ENCODE peak calls at places on chromosomes 5 and 9, in four cellular contexts. L is activated gamma-delta T cell treated with Interleukin-2 at 50 U/mL for 16 hours, R is upper lobe of right lung, I is nephron progenitor cell. V is an unnamed sample.

GRCh38 chr5:87899109-87900100 is 369.2 kb downstream of the TMEM161B start:
- DNase-seq in L (no peak), R (no peak), I (peak), V (no peak)

GRCh38 chr9:38689678-38690077 is 30.3 kb downstream of the FAM240B start:
- DNase-seq in L (no peak), R (no peak), I (peak), V (no peak)

GRCh38 chr9:84779892-84780291 is 110.4 kb downstream of the NTRK2 start:
- DNase-seq in L (no peak), R (no peak), I (no peak), V (no peak)

GRCh38 chr9:98171176-98171925 is 21.1 kb downstream of the CORO2A start:
- DNase-seq in L (no peak), R (no peak), I (peak), V (no peak)

GRCh38 chr9:77417570-77417969 is 230.6 kb downstream of the GNA14 start:
- DNase-seq in L (no peak), R (no peak), I (no peak), V (no peak)

GRCh38 chr5:72597456-72597948 is 90.3 kb upstream of the ZNF366 start:
- DNase-seq in L (no peak), R (no peak), I (no peak), V (no peak)

GRCh38 chr5:143499480-143500114 is 96.1 kb upstream of the NR3C1 start:
- DNase-seq in L (no peak), R (no peak), I (no peak), V (no peak)

GRCh38 chr5:132830436-132831094 is at the start of gene SHROOM1:
- DNase-seq in L (no peak), R (peak), I (peak), V (peak)

GRCh38 chr9:97462159-97462558 is 39.3 kb upstream of the TMOD1 start:
- DNase-seq in L (no peak), R (no peak), I (no peak), V (no peak)

GRCh38 chr5:172591636-172592035 is 49.4 kb upstream of the NEURL1B start:
- DNase-seq in L (no peak), R (no peak), I (no peak), V (no peak)

GRCh38 chr9:122819791-122820489 is 8.4 kb downstream of the PDCL start:
- DNase-seq in L (no peak), R (no peak), I (no peak), V (no peak)

GRCh38 chr5:78813286-78813685 is 164.7 kb upstream of the LHFPL2 start:
- DNase-seq in L (no peak), R (no peak), I (no peak), V (no peak)

GRCh38 chr9:1869843-1870242 is 145.3 kb upstream of the SMARCA2 start:
- DNase-seq in L (no peak), R (no peak), I (peak), V (peak)

GRCh38 chr9:79883073-79883645 is 311.4 kb downstream of the TLE4 start:
- DNase-seq in L (peak), R (no peak), I (no peak), V (peak)

GRCh38 chr9:16417749-16418148 is 452.7 kb downstream of the BNC2 start:
- DNase-seq in L (no peak), R (no peak), I (no peak), V (no peak)

GRCh38 chr5:179409806-179410205 is 64.5 kb upstream of the ADAMTS2 start:
- DNase-seq in L (no peak), R (no peak), I (no peak), V (no peak)

GRCh38 chr5:620586-621180 is 8.5 kb downstream of the CEP72 start:
- DNase-seq in L (no peak), R (peak), I (no peak), V (no peak)

GRCh38 chr5:99243111-99243510 is 314.3 kb upstream of the CHD1 start:
- DNase-seq in L (no peak), R (no peak), I (no peak), V (no peak)

GRCh38 chr5:43540746-43541145 is 16.1 kb downstream of the PAIP1 start:
- DNase-seq in L (no peak), R (no peak), I (no peak), V (no peak)

GRCh38 chr5:139914218-139914807 is 118.7 kb downstream of the PSD2 start:
- DNase-seq in L (no peak), R (no peak), I (no peak), V (no peak)

GRCh38 chr9:85524531-85524930 is 217.2 kb downstream of the AGTPBP1 start:
- DNase-seq in L (no peak), R (no peak), I (no peak), V (no peak)

V was measured in B cell.